ENCODE peak calls at places on chromosome 20, in four cellular contexts. Z, S, M and F are unnamed samples.

GRCh38 chr20:22430154-22430745 is 154.1 kb downstream of the FOXA2 start:
- DNase-seq in Z (no peak), S (peak), M (peak), F (no peak)

GRCh38 chr20:46293084-46293483 is 15.2 kb downstream of the CDH22 start:
- DNase-seq in Z (peak), S (no peak), M (peak), F (no peak)

GRCh38 chr20:21862958-21863357 is 157.5 kb downstream of the PAX1 start:
- DNase-seq in Z (no peak), S (no peak), M (no peak), F (no peak)

GRCh38 chr20:22509090-22509938 is 75.1 kb downstream of the FOXA2 start:
- DNase-seq in Z (no peak), S (no peak), M (no peak), F (no peak)

GRCh38 chr20:24693466-24694156 is 224.2 kb downstream of the SYNDIG1 start:
- DNase-seq in Z (no peak), S (no peak), M (no peak), F (no peak)

GRCh38 chr20:45098096-45098773 is 2.7 kb downstream of the KCNS1 start:
- DNase-seq in Z (no peak), S (peak), M (no peak), F (no peak)

GRCh38 chr20:6828794-6829423 is 61.4 kb downstream of the BMP2 start:
- DNase-seq in Z (peak), S (no peak), M (peak), F (peak)

GRCh38 chr20:25699914-25700313 is 3.3 kb upstream of the ZNF337 start:
- DNase-seq in Z (no peak), S (no peak), M (no peak), F (no peak)

GRCh38 chr20:60057866-60058807 is 99.9 kb downstream of the CDH26 start:
- DNase-seq in Z (peak), S (no peak), M (no peak), F (no peak)

GRCh38 chr20:53088786-53089185 is 116.6 kb downstream of the TSHZ2 start:
- DNase-seq in Z (no peak), S (no peak), M (no peak), F (no peak)

GRCh38 chr20:25294459-25295385 is 46.8 kb downstream of the PYGB start:
- DNase-seq in Z (peak), S (peak), M (peak), F (no peak)

GRCh38 chr20:5688431-5688972 is 61.7 kb upstream of the SHLD1 start:
- DNase-seq in Z (no peak), S (no peak), M (peak), F (no peak)

GRCh38 chr20:35883778-35884540 is 70.3 kb downstream of the SCAND1 start:
- DNase-seq in Z (peak), S (peak), M (peak), F (no peak)

GRCh38 chr20:52004720-52005119 is 186.9 kb downstream of the ZFP64 start:
- DNase-seq in Z (peak), S (no peak), M (no peak), F (no peak)

GRCh38 chr20:39627765-39628164 is 665.6 kb downstream of the DHX35 start:
- DNase-seq in Z (no peak), S (no peak), M (no peak), F (no peak)

GRCh38 chr20:56437196-56437960 is 25.3 kb downstream of the CASS4 start:
- DNase-seq in Z (no peak), S (no peak), M (no peak), F (no peak)

GRCh38 chr20:38186788-38187221 is 21.7 kb upstream of the TGM2 start:
- DNase-seq in Z (peak), S (no peak), M (no peak), F (no peak)

GRCh38 chr20:50320910-50321796 is 130.5 kb downstream of the CEBPB start:
- DNase-seq in Z (peak), S (peak), M (peak), F (no peak)

GRCh38 chr20:8176276-8176675 is 44.2 kb downstream of the PLCB1 start:
- DNase-seq in Z (no peak), S (no peak), M (no peak), F (no peak)

GRCh38 chr20:32168184-32168910 is 39.2 kb downstream of the PLAGL2 start:
- DNase-seq in Z (peak), S (no peak), M (no peak), F (no peak)

GRCh38 chr20:23349338-23350006 is 1.1 kb upstream of the NXT1 start:
- DNase-seq in Z (no peak), S (no peak), M (peak), F (no peak)

GRCh38 chr20:5080384-5080877 is 39.3 kb downstream of the PCNA start:
- DNase-seq in Z (peak), S (no peak), M (no peak), F (peak)

GRCh38 chr20:61140576-61140975 is 111.5 kb upstream of the CDH4 start:
- DNase-seq in Z (no peak), S (no peak), M (no peak), F (no peak)

GRCh38 chr20:51136326-51136725 is 113.4 kb upstream of the KCNG1 start:
- DNase-seq in Z (no peak), S (no peak), M (no peak), F (no peak)

GRCh38 chr20:23441850-23442313 is 2.4 kb downstream of the CSTL1 start:
- DNase-seq in Z (peak), S (peak), M (peak), F (peak)

GRCh38 chr20:47453167-47453782 is 48.4 kb upstream of the NCOA3 start:
- DNase-seq in Z (peak), S (no peak), M (no peak), F (peak)

GRCh38 chr20:4829494-4830211 is 107.9 kb downstream of the PRND start:
- DNase-seq in Z (no peak), S (no peak), M (no peak), F (no peak)

GRCh38 chr20:53950031-53950430 is 120.4 kb downstream of the BCAS1 start:
- DNase-seq in Z (peak), S (no peak), M (no peak), F (no peak)

GRCh38 chr20:12947691-12948090 is 61.1 kb upstream of the SPTLC3 start:
- DNase-seq in Z (no peak), S (no peak), M (no peak), F (no peak)

GRCh38 chr20:35173576-35174192 is 1.8 kb downstream of the PROCR start:
- DNase-seq in Z (no peak), S (no peak), M (no peak), F (no peak)

GRCh38 chr20:44632103-44632752 is 19.3 kb downstream of the ADA start:
- DNase-seq in Z (no peak), S (no peak), M (no peak), F (no peak)

DNA sequence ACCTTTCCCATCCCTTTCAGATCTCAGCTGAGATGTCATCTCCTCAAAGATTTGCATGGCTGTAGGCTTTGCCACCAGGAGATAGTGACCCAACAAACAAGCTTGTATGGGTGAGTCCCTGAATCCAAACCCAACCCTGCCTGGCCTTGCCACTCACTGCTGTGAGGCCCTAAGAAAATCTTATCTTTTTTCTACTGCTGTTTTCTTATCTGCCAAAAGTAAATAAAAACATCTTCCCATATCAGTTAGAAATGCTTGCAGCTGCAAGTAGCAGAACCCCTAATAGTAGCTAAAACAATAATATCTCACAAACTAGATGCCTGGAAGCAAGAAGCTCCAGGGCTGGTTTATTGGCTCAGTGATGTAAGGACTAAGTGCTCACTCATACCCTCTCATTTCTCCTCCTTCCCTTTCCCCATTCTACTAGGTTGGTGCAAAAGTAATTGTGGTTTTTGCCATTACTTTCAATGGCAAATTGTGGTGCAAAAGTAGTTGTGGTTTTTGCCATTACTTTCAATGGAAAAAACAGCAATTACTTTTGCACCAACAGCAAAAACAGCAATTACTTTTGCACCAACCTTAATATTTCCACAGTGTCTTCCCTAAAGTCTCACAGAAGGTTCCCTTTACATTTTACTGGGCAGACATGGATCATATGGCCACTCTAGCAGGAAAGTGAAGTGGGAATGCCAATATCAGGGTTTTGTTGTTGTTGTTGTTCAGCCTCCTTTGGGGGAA is 56.7 kb upstream of the PSMF1 start:
- DNase-seq in Z (no peak), S (no peak), M (peak), F (no peak)
- TF ChIP-seq CHD1 in Z (no peak), S (no peak), M (no peak), F (no peak)

GRCh38 chr20:58436868-58437645 is 48.0 kb downstream of the VAPB start:
- DNase-seq in Z (no peak), S (no peak), M (no peak), F (no peak)
- TF ChIP-seq CHD1 in Z (no peak), S (no peak), M (no peak), F (no peak)

GRCh38 chr20:58751956-58752355 is 59.4 kb downstream of the NPEPL1 start:
- DNase-seq in Z (no peak), S (no peak), M (no peak), F (no peak)
- TF ChIP-seq CHD1 in Z (no peak), S (no peak), M (no peak), F (no peak)

GRCh38 chr20:62665153-62665754 is 23.0 kb downstream of the SLCO4A1 start:
- DNase-seq in Z (no peak), S (no peak), M (no peak), F (no peak)
- TF ChIP-seq CHD1 in Z (no peak), S (no peak), M (no peak), F (no peak)

GRCh38 chr20:63940472-63941266 is 15.5 kb downstream of the UCKL1 start:
- DNase-seq in Z (no peak), S (no peak), M (no peak), F (no peak)

GRCh38 chr20:63942250-63943006 is 13.8 kb downstream of the UCKL1 start:
- DNase-seq in Z (peak), S (peak), M (peak), F (no peak)

GRCh38 chr20:63940071-63940471 is 16.1 kb downstream of the UCKL1 start:
- DNase-seq in Z (no peak), S (no peak), M (no peak), F (no peak)

GRCh38 chr20:63943007-63943807 is 13.0 kb downstream of the UCKL1 start:
- DNase-seq in Z (no peak), S (no peak), M (no peak), F (no peak)

GRCh38 chr20:63941282-63942060 is 14.7 kb downstream of the UCKL1 start:
- DNase-seq in Z (no peak), S (peak), M (peak), F (no peak)
- TF ChIP-seq CHD1 in Z (no peak), S (no peak), M (no peak), F (no peak)

GRCh38 chr20:43590036-43590391 is 723 bp upstream of the IFT52 start:
- DNase-seq in Z (no peak), S (no peak), M (no peak), F (no peak)
- TF ChIP-seq CHD1 in Z (no peak), S (no peak), M (no peak), F (no peak)